ENCODE peak calls at places on chromosomes 11 and 22, in six cellular contexts. F is lung, H is kidney epithelial cell, A is DND-41, N is foreskin keratinocyte, I is A673. V is an unnamed sample. For H3K27me3, the result is how much of the 10 kb centered on the place peaks cover.

GRCh38 chr22:36328635-36329216 is 59.0 kb downstream of the MYH9 start:
- DNase-seq in F (peak), H (peak), A (no peak), N (peak), I (no peak), V (peak)

GRCh38 chr11:116219171-116219635 is 553.6 kb downstream of the BUD13 start:
- DNase-seq in F (no peak), H (no peak), A (no peak), N (peak), I (no peak), V (no peak)

GRCh38 chr11:66438009-66438503 is 592 bp downstream of the MRPL11 start:
- DNase-seq in F (no peak), H (no peak), A (peak), N (no peak), I (no peak), V (no peak)

GRCh38 chr11:69817265-69818236 is 1.7 kb downstream of the FGF3 start:
- DNase-seq in F (no peak), H (no peak), A (no peak), N (peak), I (peak), V (no peak)

GRCh38 chr11:67504023-67504949 is 877 bp downstream of the PITPNM1 start:
- DNase-seq in F (no peak), H (no peak), A (peak), N (no peak), I (peak), V (peak)

GRCh38 chr11:6452219-6452618 is 11.4 kb upstream of the HPX start:
- DNase-seq in F (no peak), H (no peak), A (no peak), N (no peak), I (no peak), V (no peak)

GRCh38 chr22:46007003-46007847 is 30.3 kb upstream of the WNT7B start:
- DNase-seq in F (peak), H (peak), A (no peak), N (peak), I (peak), V (peak)

GRCh38 chr11:22927793-22928192 is 67.5 kb upstream of the CCDC179 start:
- DNase-seq in F (no peak), H (no peak), A (no peak), N (no peak), I (no peak), V (no peak)

GRCh38 chr11:64546600-64546999 is 44.4 kb upstream of the SLC22A12 start:
- DNase-seq in F (no peak), H (no peak), A (no peak), N (no peak), I (no peak), V (no peak)

GRCh38 chr22:19632671-19633148 is 81.6 kb upstream of the SEPTIN5 start:
- DNase-seq in F (no peak), H (no peak), A (no peak), N (peak), I (no peak), V (no peak)

GRCh38 chr22:50143096-50143495 is 27.4 kb upstream of the PANX2 start:
- DNase-seq in F (no peak), H (no peak), A (no peak), N (no peak), I (no peak), V (peak)

GRCh38 chr11:64893194-64894069 is 15.0 kb upstream of the EHD1 start:
- DNase-seq in F (no peak), H (no peak), A (no peak), N (no peak), I (no peak), V (no peak)

GRCh38 chr11:128632151-128632791 is 44.9 kb upstream of the ETS1 start:
- DNase-seq in F (no peak), H (no peak), A (peak), N (peak), I (peak), V (no peak)

DNA sequence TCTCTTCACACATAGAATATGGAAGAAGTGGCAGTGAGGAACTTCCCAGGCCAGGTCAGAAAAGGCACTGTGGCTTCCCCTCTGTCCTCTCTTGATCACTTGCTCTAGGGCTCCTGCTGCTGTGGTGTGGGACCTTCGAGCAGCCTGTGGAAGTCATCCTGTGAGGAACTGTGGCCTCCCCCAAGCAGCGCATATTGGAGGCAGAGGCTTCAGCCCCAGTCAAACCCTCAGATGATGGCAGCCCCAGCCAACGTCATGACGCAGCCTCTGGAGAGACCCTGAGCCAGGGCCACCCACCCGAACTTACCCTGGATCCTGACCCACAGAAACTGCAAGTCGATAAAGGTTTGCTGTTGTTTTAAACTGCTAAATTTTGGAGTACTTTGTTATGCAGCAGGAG is 444.9 kb downstream of the TBC1D22A start:
- DNase-seq in F (peak), H (no peak), A (no peak), N (no peak), I (no peak), V (no peak)
- H3K27me3 ChIP-seq in F (under half), H (under half), A (under half), N (under half), I (under half), V (under half)

GRCh38 chr22:43424201-43424600 is 12.4 kb downstream of the MPPED1 start:
- DNase-seq in F (no peak), H (no peak), A (no peak), N (no peak), I (no peak), V (no peak)
- H3K27me3 ChIP-seq in F (under half), H (under half), A (under half), N (half or more), I (under half), V (under half)

GRCh38 chr11:17432041-17432440 is 43.6 kb upstream of the KCNJ11 start:
- DNase-seq in F (no peak), H (no peak), A (no peak), N (no peak), I (no peak), V (no peak)
- H3K27me3 ChIP-seq in F (under half), H (under half), A (under half), N (under half), I (under half), V (under half)

GRCh38 chr11:11400635-11401232 is 47.7 kb upstream of the CSNK2A3 start:
- DNase-seq in F (no peak), H (no peak), A (peak), N (no peak), I (peak), V (no peak)

GRCh38 chr11:11396290-11397042 is 43.4 kb upstream of the CSNK2A3 start:
- DNase-seq in F (no peak), H (peak), A (no peak), N (peak), I (no peak), V (peak)

GRCh38 chr11:11401960-11402359 is 48.9 kb upstream of the CSNK2A3 start:
- DNase-seq in F (no peak), H (no peak), A (no peak), N (no peak), I (no peak), V (no peak)

GRCh38 chr11:11397043-11397415 is 44.0 kb upstream of the CSNK2A3 start:
- DNase-seq in F (no peak), H (no peak), A (no peak), N (no peak), I (no peak), V (no peak)

DNA sequence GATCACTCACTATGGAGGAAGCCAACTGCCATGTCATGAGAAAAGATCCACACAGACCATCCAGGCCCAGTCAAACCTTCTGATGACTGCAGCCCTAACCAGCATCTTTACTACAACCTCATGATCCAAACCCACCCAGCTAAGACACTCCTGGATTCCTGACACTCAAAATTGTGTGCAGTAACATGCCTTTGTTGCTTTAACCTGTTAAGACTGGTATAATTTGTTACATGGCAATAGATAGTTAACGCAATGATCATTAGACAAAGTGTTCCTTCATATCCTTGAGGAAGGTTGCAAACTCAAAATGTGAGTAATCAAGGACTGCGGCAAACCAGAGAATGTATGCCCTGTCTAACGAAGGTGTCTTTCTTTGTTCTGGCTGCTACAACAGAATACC is 47.1 kb upstream of the CSNK2A3 start:
- DNase-seq in F (no peak), H (no peak), A (no peak), N (peak), I (no peak), V (no peak)
- H3K27me3 ChIP-seq in F (under half), H (under half), A (under half), N (under half), I (under half), V (under half)

GRCh38 chr11:826836-827145 is 928 bp upstream of the CRACR2B start:
- DNase-seq in F (no peak), H (no peak), A (peak), N (no peak), I (no peak), V (no peak)
- H3K27me3 ChIP-seq in F (under half), H (under half), A (half or more), N (half or more), I (under half), V (half or more)

DNA sequence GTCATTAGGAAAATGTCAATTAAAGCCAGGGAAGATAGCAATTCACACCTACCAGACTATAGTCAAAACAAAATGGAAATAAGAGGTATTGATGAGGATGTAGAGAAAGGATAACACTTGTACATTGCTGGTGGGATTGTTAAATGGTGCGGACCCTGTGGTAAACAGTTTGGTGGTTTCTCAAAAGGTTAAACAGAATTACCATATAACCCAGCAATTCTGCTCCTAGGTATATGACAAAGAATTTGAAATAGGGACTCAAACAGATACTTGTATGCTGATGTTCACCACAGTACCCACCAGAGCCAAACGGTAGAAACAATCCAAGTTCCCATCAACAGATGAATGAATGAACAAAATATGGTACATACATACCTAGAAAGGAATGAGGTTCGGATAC is 33.0 kb upstream of the TOP3B start:
- DNase-seq in F (no peak), H (no peak), A (no peak), N (no peak), I (no peak), V (no peak)
- H3K27me3 ChIP-seq in F (under half), H (under half), A (under half), N (under half), I (under half), V (under half)

DNA sequence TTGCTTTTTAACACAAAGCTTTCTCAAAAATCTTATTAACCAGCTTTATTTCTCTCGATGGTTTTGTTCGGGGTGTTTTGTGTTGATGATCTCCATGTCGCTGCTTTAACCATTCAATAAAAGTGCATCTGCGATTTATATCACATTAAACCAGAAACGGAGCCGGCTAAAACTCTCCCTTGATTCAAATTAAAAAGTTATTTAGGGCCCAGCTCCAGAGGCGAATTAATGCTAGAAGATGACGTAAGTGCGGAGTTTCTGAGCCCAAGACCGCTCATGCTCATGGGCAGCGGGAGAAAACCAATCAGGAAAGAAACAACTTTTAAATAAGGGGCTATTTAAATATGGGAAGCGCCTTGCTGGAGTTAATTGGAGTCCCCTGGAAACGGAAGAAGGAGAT is 1.6 kb upstream of the DBX1 start:
- DNase-seq in F (no peak), H (no peak), A (no peak), N (no peak), I (no peak), V (no peak)
- H3K27me3 ChIP-seq in F (under half), H (half or more), A (under half), N (half or more), I (half or more), V (half or more)

GRCh38 chr11:103547691-103548090 is 438.5 kb downstream of the DYNC2H1 start:
- DNase-seq in F (no peak), H (no peak), A (no peak), N (no peak), I (no peak), V (no peak)
- H3K27me3 ChIP-seq in F (under half), H (under half), A (under half), N (under half), I (under half), V (under half)

GRCh38 chr22:25038771-25039170 is 86.3 kb downstream of the KIAA1671 start:
- DNase-seq in F (no peak), H (no peak), A (no peak), N (no peak), I (no peak), V (no peak)

GRCh38 chr22:25039754-25040153 is 87.2 kb downstream of the KIAA1671 start:
- DNase-seq in F (no peak), H (no peak), A (no peak), N (no peak), I (no peak), V (no peak)

GRCh38 chr22:25035715-25036114 is 83.2 kb downstream of the KIAA1671 start:
- DNase-seq in F (no peak), H (no peak), A (no peak), N (no peak), I (no peak), V (no peak)

GRCh38 chr22:25039255-25039654 is 86.7 kb downstream of the KIAA1671 start:
- DNase-seq in F (no peak), H (no peak), A (no peak), N (no peak), I (no peak), V (no peak)

DNA sequence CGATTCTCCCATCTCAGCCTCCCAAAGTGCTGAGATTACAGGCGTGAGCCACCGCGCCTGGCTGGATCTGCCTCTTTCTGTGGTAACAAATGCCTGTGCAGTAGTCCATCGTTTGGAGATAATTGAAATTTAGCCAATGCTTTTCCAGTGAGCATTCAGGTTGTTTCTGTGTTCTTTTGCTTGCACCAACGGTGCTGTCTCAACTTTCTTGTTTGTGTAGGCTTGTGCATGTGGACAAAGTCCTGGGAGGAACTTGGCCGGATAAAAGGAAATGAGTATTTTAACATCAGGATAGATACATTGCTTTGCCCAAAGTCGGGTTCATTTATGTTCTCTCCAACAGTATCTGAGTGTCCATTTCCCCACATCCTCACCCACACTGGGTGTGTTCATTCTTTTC is 85.7 kb downstream of the KIAA1671 start:
- DNase-seq in F (no peak), H (no peak), A (no peak), N (no peak), I (no peak), V (no peak)
- H3K27me3 ChIP-seq in F (under half), H (under half), A (under half), N (under half), I (under half), V (under half)